ENCODE peak calls at places on chromosome 1, in nine cellular contexts. One of them, this sample, is unnamed.

GRCh38 chr1:245809361-245809760 is 654.6 kb downstream of the KIF26B start:
- DNase-seq in heart right ventricle: no peak
- DNase-seq in CD8-positive, alpha-beta T cell: no peak
- DNase-seq in spleen: no peak
- DNase-seq in A549: no peak
- DNase-seq in colonic mucosa: no peak
- DNase-seq in small intestine: peak; percentile 12
- DNase-seq in right cardiac atrium: no peak
- DNase-seq in IMR-90: no peak
- DNase-seq in this sample: no peak

GRCh38 chr1:118364882-118365281 is 179.9 kb upstream of the SPAG17 start:
- DNase-seq in heart right ventricle: no peak
- DNase-seq in CD8-positive, alpha-beta T cell: no peak
- DNase-seq in spleen: no peak
- DNase-seq in A549: no peak
- DNase-seq in colonic mucosa: no peak
- DNase-seq in small intestine: no peak
- DNase-seq in right cardiac atrium: no peak
- DNase-seq in IMR-90: no peak
- DNase-seq in this sample: no peak

GRCh38 chr1:168230709-168231108 is 4.9 kb downstream of the SFT2D2 start:
- DNase-seq in heart right ventricle: no peak
- DNase-seq in CD8-positive, alpha-beta T cell: no peak
- DNase-seq in spleen: no peak
- DNase-seq in A549: peak; percentile 63
- DNase-seq in colonic mucosa: no peak
- DNase-seq in small intestine: no peak
- DNase-seq in right cardiac atrium: no peak
- DNase-seq in IMR-90: no peak
- DNase-seq in this sample: no peak

GRCh38 chr1:186550832-186551231 is 89.9 kb upstream of the PDC start:
- DNase-seq in heart right ventricle: no peak
- DNase-seq in CD8-positive, alpha-beta T cell: no peak
- DNase-seq in spleen: no peak
- DNase-seq in A549: no peak
- DNase-seq in colonic mucosa: no peak
- DNase-seq in small intestine: no peak
- DNase-seq in right cardiac atrium: no peak
- DNase-seq in IMR-90: no peak
- DNase-seq in this sample: no peak

GRCh38 chr1:38029725-38030511 is 16.7 kb downstream of the POU3F1 start:
- DNase-seq in heart right ventricle: peak; percentile 39
- DNase-seq in CD8-positive, alpha-beta T cell: peak; percentile 37
- DNase-seq in spleen: no peak
- DNase-seq in A549: no peak
- DNase-seq in colonic mucosa: no peak
- DNase-seq in small intestine: no peak
- DNase-seq in right cardiac atrium: no peak
- DNase-seq in IMR-90: peak; percentile 62
- DNase-seq in this sample: no peak

GRCh38 chr1:30043256-30043655 is 680.1 kb downstream of the MATN1 start:
- DNase-seq in heart right ventricle: no peak
- DNase-seq in CD8-positive, alpha-beta T cell: no peak
- DNase-seq in spleen: no peak
- DNase-seq in A549: no peak
- DNase-seq in colonic mucosa: no peak
- DNase-seq in small intestine: no peak
- DNase-seq in right cardiac atrium: no peak
- DNase-seq in IMR-90: no peak
- DNase-seq in this sample: no peak

GRCh38 chr1:226682841-226683800 is 56.0 kb downstream of the ITPKB start:
- DNase-seq in heart right ventricle: no peak
- DNase-seq in CD8-positive, alpha-beta T cell: peak; percentile 61
- DNase-seq in spleen: no peak
- DNase-seq in A549: no peak
- DNase-seq in colonic mucosa: no peak
- DNase-seq in small intestine: no peak
- DNase-seq in right cardiac atrium: no peak
- DNase-seq in IMR-90: no peak
- DNase-seq in this sample: no peak

GRCh38 chr1:21622466-21623315 is 46.5 kb downstream of the RAP1GAP start:
- DNase-seq in heart right ventricle: no peak
- DNase-seq in CD8-positive, alpha-beta T cell: peak; percentile 31
- DNase-seq in spleen: no peak
- DNase-seq in A549: no peak
- DNase-seq in colonic mucosa: peak; percentile 66
- DNase-seq in small intestine: peak; percentile 68
- DNase-seq in right cardiac atrium: no peak
- DNase-seq in IMR-90: no peak
- DNase-seq in this sample: no peak

GRCh38 chr1:200969726-200970521 is 53.6 kb downstream of the KIF21B start:
- DNase-seq in heart right ventricle: no peak
- DNase-seq in CD8-positive, alpha-beta T cell: no peak
- DNase-seq in spleen: no peak
- DNase-seq in A549: no peak
- DNase-seq in colonic mucosa: no peak
- DNase-seq in small intestine: no peak
- DNase-seq in right cardiac atrium: no peak
- DNase-seq in IMR-90: no peak
- DNase-seq in this sample: no peak

GRCh38 chr1:234967121-234967520 is 161.5 kb downstream of the TOMM20 start:
- DNase-seq in heart right ventricle: no peak
- DNase-seq in CD8-positive, alpha-beta T cell: no peak
- DNase-seq in spleen: no peak
- DNase-seq in A549: no peak
- DNase-seq in colonic mucosa: no peak
- DNase-seq in small intestine: no peak
- DNase-seq in right cardiac atrium: no peak
- DNase-seq in IMR-90: no peak
- DNase-seq in this sample: no peak

GRCh38 chr1:16173447-16174260 is 17.8 kb upstream of the EPHA2 start:
- DNase-seq in heart right ventricle: no peak
- DNase-seq in CD8-positive, alpha-beta T cell: no peak
- DNase-seq in spleen: no peak
- DNase-seq in A549: peak; percentile 91
- DNase-seq in colonic mucosa: peak; percentile 88
- DNase-seq in small intestine: peak; percentile 96
- DNase-seq in right cardiac atrium: peak; percentile 59
- DNase-seq in IMR-90: peak; percentile 50
- DNase-seq in this sample: no peak

GRCh38 chr1:77081834-77082233 is 137.4 kb downstream of the PIGK start:
- DNase-seq in heart right ventricle: no peak
- DNase-seq in CD8-positive, alpha-beta T cell: no peak
- DNase-seq in spleen: no peak
- DNase-seq in A549: no peak
- DNase-seq in colonic mucosa: no peak
- DNase-seq in small intestine: no peak
- DNase-seq in right cardiac atrium: no peak
- DNase-seq in IMR-90: no peak
- DNase-seq in this sample: no peak

GRCh38 chr1:55699151-55699695 is 484.1 kb upstream of the USP24 start:
- DNase-seq in heart right ventricle: no peak
- DNase-seq in CD8-positive, alpha-beta T cell: no peak
- DNase-seq in spleen: no peak
- DNase-seq in A549: peak; percentile 4
- DNase-seq in colonic mucosa: no peak
- DNase-seq in small intestine: no peak
- DNase-seq in right cardiac atrium: no peak
- DNase-seq in IMR-90: no peak
- DNase-seq in this sample: no peak

GRCh38 chr1:53111693-53112092 is 30.7 kb downstream of the SLC1A7 start:
- DNase-seq in heart right ventricle: no peak
- DNase-seq in CD8-positive, alpha-beta T cell: no peak
- DNase-seq in spleen: no peak
- DNase-seq in A549: no peak
- DNase-seq in colonic mucosa: no peak
- DNase-seq in small intestine: peak; percentile 37
- DNase-seq in right cardiac atrium: no peak
- DNase-seq in IMR-90: no peak
- DNase-seq in this sample: no peak

GRCh38 chr1:71593523-71593922 is 512.7 kb upstream of the ZRANB2 start:
- DNase-seq in heart right ventricle: no peak
- DNase-seq in CD8-positive, alpha-beta T cell: no peak
- DNase-seq in spleen: no peak
- DNase-seq in A549: no peak
- DNase-seq in colonic mucosa: no peak
- DNase-seq in small intestine: no peak
- DNase-seq in right cardiac atrium: no peak
- DNase-seq in IMR-90: peak; percentile 1
- DNase-seq in this sample: no peak

GRCh38 chr1:219686171-219686570 is 73.3 kb upstream of the ZC3H11B start:
- DNase-seq in heart right ventricle: no peak
- DNase-seq in CD8-positive, alpha-beta T cell: no peak
- DNase-seq in spleen: no peak
- DNase-seq in A549: no peak
- DNase-seq in colonic mucosa: no peak
- DNase-seq in small intestine: no peak
- DNase-seq in right cardiac atrium: no peak
- DNase-seq in IMR-90: no peak
- DNase-seq in this sample: no peak

GRCh38 chr1:118841521-118841920 is 146.6 kb downstream of the TBX15 start:
- DNase-seq in heart right ventricle: no peak
- DNase-seq in CD8-positive, alpha-beta T cell: no peak
- DNase-seq in spleen: no peak
- DNase-seq in A549: no peak
- DNase-seq in colonic mucosa: no peak
- DNase-seq in small intestine: no peak
- DNase-seq in right cardiac atrium: no peak
- DNase-seq in IMR-90: no peak
- DNase-seq in this sample: no peak

GRCh38 chr1:101618900-101619299 is 377.8 kb downstream of the OLFM3 start:
- DNase-seq in heart right ventricle: no peak
- DNase-seq in CD8-positive, alpha-beta T cell: no peak
- DNase-seq in spleen: no peak
- DNase-seq in A549: no peak
- DNase-seq in colonic mucosa: no peak
- DNase-seq in small intestine: no peak
- DNase-seq in right cardiac atrium: no peak
- DNase-seq in IMR-90: no peak
- DNase-seq in this sample: no peak

GRCh38 chr1:9439074-9439761 is 100.0 kb upstream of the SLC25A33 start:
- DNase-seq in heart right ventricle: no peak
- DNase-seq in CD8-positive, alpha-beta T cell: no peak
- DNase-seq in spleen: no peak
- DNase-seq in A549: peak; percentile 36
- DNase-seq in colonic mucosa: peak; percentile 40
- DNase-seq in small intestine: peak; percentile 70
- DNase-seq in right cardiac atrium: no peak
- DNase-seq in IMR-90: no peak
- DNase-seq in this sample: no peak
- H3K4me1 ChIP-seq in heart right ventricle: peaks cover 19% of the 10 kb centered on the region
- H3K4me1 ChIP-seq in CD8-positive, alpha-beta T cell: no peaks in the 10 kb centered on the region
- H3K4me1 ChIP-seq in spleen: no peaks in the 10 kb centered on the region
- H3K4me1 ChIP-seq in A549: peaks cover 65% of the 10 kb centered on the region
- H3K4me1 ChIP-seq in colonic mucosa: peaks cover 8% of the 10 kb centered on the region
- H3K4me1 ChIP-seq in small intestine: no peaks in the 10 kb centered on the region
- H3K4me1 ChIP-seq in right cardiac atrium: peaks cover 11% of the 10 kb centered on the region
- H3K4me1 ChIP-seq in IMR-90: peaks cover 20% of the 10 kb centered on the region
- H3K4me1 ChIP-seq in this sample: peaks cover 25% of the 10 kb centered on the region

DNA sequence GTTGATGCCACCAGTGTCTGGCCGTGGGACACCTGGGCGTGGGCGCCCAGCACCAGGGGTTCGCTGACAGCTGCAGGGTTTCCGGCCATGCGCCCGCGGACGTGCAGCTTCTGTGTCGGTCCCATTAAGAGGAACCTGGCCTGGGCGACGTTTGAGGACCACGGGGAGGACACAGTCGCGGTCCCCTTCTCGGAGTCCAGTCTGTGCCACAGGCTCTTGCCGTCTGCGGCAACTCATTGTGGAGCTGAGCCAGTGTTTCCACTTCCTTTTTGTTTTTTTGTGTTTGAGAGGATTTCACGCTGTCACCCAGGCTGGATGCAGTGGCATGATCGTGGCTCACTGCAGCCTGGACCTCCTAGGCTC is 1.6 kb upstream of the C1orf159 start:
- DNase-seq in heart right ventricle: no peak
- DNase-seq in CD8-positive, alpha-beta T cell: no peak
- DNase-seq in spleen: peak; percentile 84
- DNase-seq in A549: no peak
- DNase-seq in colonic mucosa: peak; percentile 27
- DNase-seq in small intestine: no peak
- DNase-seq in right cardiac atrium: peak; percentile 31
- DNase-seq in IMR-90: no peak
- DNase-seq in this sample: no peak
- H3K4me3 ChIP-seq in heart right ventricle: no peak overlapping the region
- H3K4me3 ChIP-seq in CD8-positive, alpha-beta T cell: no peak overlapping the region
- H3K4me3 ChIP-seq in spleen: no peak overlapping the region
- H3K4me3 ChIP-seq in A549: no peak overlapping the region
- H3K4me3 ChIP-seq in colonic mucosa: no peak overlapping the region
- H3K4me3 ChIP-seq in small intestine: no peak overlapping the region
- H3K4me3 ChIP-seq in right cardiac atrium: no peak overlapping the region
- H3K4me3 ChIP-seq in IMR-90: no peak overlapping the region
- H3K4me3 ChIP-seq in this sample: no peak overlapping the region

GRCh38 chr1:232553050-232553754 is 76.7 kb downstream of the SIPA1L2 start:
- DNase-seq in heart right ventricle: peak; percentile 89
- DNase-seq in CD8-positive, alpha-beta T cell: no peak
- DNase-seq in spleen: no peak
- DNase-seq in A549: no peak
- DNase-seq in colonic mucosa: peak; percentile 62
- DNase-seq in small intestine: peak; percentile 23
- DNase-seq in right cardiac atrium: peak; percentile 77
- DNase-seq in IMR-90: peak; percentile 52
- DNase-seq in this sample: no peak

GRCh38 chr1:232553809-232554208 is 76.1 kb downstream of the SIPA1L2 start:
- DNase-seq in heart right ventricle: no peak
- DNase-seq in CD8-positive, alpha-beta T cell: no peak
- DNase-seq in spleen: no peak
- DNase-seq in A549: no peak
- DNase-seq in colonic mucosa: no peak
- DNase-seq in small intestine: no peak
- DNase-seq in right cardiac atrium: no peak
- DNase-seq in IMR-90: peak; percentile 68
- DNase-seq in this sample: no peak

GRCh38 chr1:232556336-232556735 is 73.6 kb downstream of the SIPA1L2 start:
- DNase-seq in heart right ventricle: no peak
- DNase-seq in CD8-positive, alpha-beta T cell: no peak
- DNase-seq in spleen: no peak
- DNase-seq in A549: no peak
- DNase-seq in colonic mucosa: no peak
- DNase-seq in small intestine: no peak
- DNase-seq in right cardiac atrium: no peak
- DNase-seq in IMR-90: no peak
- DNase-seq in this sample: no peak

GRCh38 chr1:232555581-232556189 is 74.2 kb downstream of the SIPA1L2 start:
- DNase-seq in heart right ventricle: no peak
- DNase-seq in CD8-positive, alpha-beta T cell: no peak
- DNase-seq in spleen: no peak
- DNase-seq in A549: no peak
- DNase-seq in colonic mucosa: no peak
- DNase-seq in small intestine: no peak
- DNase-seq in right cardiac atrium: no peak
- DNase-seq in IMR-90: peak; percentile 67
- DNase-seq in this sample: no peak

GRCh38 chr1:232554431-232554830 is 75.5 kb downstream of the SIPA1L2 start:
- DNase-seq in heart right ventricle: no peak
- DNase-seq in CD8-positive, alpha-beta T cell: no peak
- DNase-seq in spleen: no peak
- DNase-seq in A549: no peak
- DNase-seq in colonic mucosa: no peak
- DNase-seq in small intestine: no peak
- DNase-seq in right cardiac atrium: no peak
- DNase-seq in IMR-90: peak; percentile 25
- DNase-seq in this sample: no peak
- H3K27ac ChIP-seq in heart right ventricle: no peak overlapping the region
- H3K27ac ChIP-seq in CD8-positive, alpha-beta T cell: no peak overlapping the region
- H3K27ac ChIP-seq in spleen: peak overlapping the region; percentile 52
- H3K27ac ChIP-seq in A549: no peak overlapping the region
- H3K27ac ChIP-seq in colonic mucosa: no peak overlapping the region
- H3K27ac ChIP-seq in small intestine: no peak overlapping the region
- H3K27ac ChIP-seq in right cardiac atrium: peak overlapping the region; percentile 42
- H3K27ac ChIP-seq in IMR-90: peak overlapping the region; percentile 46
- H3K27ac ChIP-seq in this sample: peak overlapping the region; percentile 77

GRCh38 chr1:36382669-36383068 is 3.1 kb downstream of the STK40 start:
- DNase-seq in heart right ventricle: no peak
- DNase-seq in CD8-positive, alpha-beta T cell: no peak
- DNase-seq in spleen: peak; percentile 20
- DNase-seq in A549: no peak
- DNase-seq in colonic mucosa: no peak
- DNase-seq in small intestine: no peak
- DNase-seq in right cardiac atrium: no peak
- DNase-seq in IMR-90: no peak
- DNase-seq in this sample: no peak
- H3K4me1 ChIP-seq in heart right ventricle: peaks cover 66% of the 10 kb centered on the region
- H3K4me1 ChIP-seq in CD8-positive, alpha-beta T cell: peaks cover 39% of the 10 kb centered on the region
- H3K4me1 ChIP-seq in spleen: peaks cover 92% of the 10 kb centered on the region
- H3K4me1 ChIP-seq in A549: peaks cover 23% of the 10 kb centered on the region
- H3K4me1 ChIP-seq in colonic mucosa: peaks cover 4% of the 10 kb centered on the region
- H3K4me1 ChIP-seq in small intestine: peaks cover 10% of the 10 kb centered on the region
- H3K4me1 ChIP-seq in right cardiac atrium: peaks cover 24% of the 10 kb centered on the region
- H3K4me1 ChIP-seq in IMR-90: peaks cover 13% of the 10 kb centered on the region
- H3K4me1 ChIP-seq in this sample: peaks cover 20% of the 10 kb centered on the region

This sample was measured in ascending aorta.